ENCODE peak calls at places on chromosomes 16 and 17, in four cellular contexts. Y, L, N and C are unnamed samples.

GRCh38 chr17:77874303-77875050 is 84.0 kb upstream of the TNRC6C start:
- DNase-seq in Y (no peak), N (no peak), L (no peak), C (no peak)

GRCh38 chr16:2483160-2483559 is 8.2 kb downstream of the TBC1D24 start:
- DNase-seq in N (no peak), L (no peak), Y (no peak), C (no peak)

GRCh38 chr17:76382305-76382802 is 2.1 kb upstream of the SPHK1 start:
- DNase-seq in L (peak; percentile 25), N (peak; percentile 81), Y (peak; percentile 90), C (peak; percentile 41)

GRCh38 chr17:73899839-73900238 is 255.6 kb upstream of the SDK2 start:
- DNase-seq in Y (no peak), L (no peak), N (peak; percentile 22), C (no peak)

GRCh38 chr16:88616320-88616719 is 22.1 kb upstream of the IL17C start:
- DNase-seq in N (no peak), Y (no peak), L (no peak), C (no peak)

GRCh38 chr16:85465328-85466307 is 147.5 kb upstream of the GSE1 start:
- DNase-seq in L (no peak), Y (peak; percentile 20), N (no peak), C (no peak)

GRCh38 chr17:49986396-49987289 is 8.4 kb downstream of the DLX3 start:
- DNase-seq in N (no peak), L (no peak), Y (no peak), C (no peak)

GRCh38 chr16:23670137-23670776 is 8.4 kb upstream of the PLK1 start:
- DNase-seq in Y (peak; percentile 89), L (peak; percentile 47), N (no peak), C (peak; percentile 41)

GRCh38 chr17:80101160-80101945 is at the start of gene GAA:
- DNase-seq in Y (peak; percentile 86), L (peak; percentile 85), N (peak; percentile 96), C (peak; percentile 91)

GRCh38 chr17:3976675-3977171 is 12.5 kb upstream of the ATP2A3 start:
- DNase-seq in N (no peak), L (no peak), Y (no peak), C (no peak)

GRCh38 chr17:44747566-44747965 is 11.2 kb upstream of the ADAM11 start:
- DNase-seq in N (no peak), L (no peak), Y (no peak), C (no peak)